ENCODE peak calls at places on chromosomes 3 and 15, in six cellular contexts. X, Y, O, A, N and M are unnamed samples.
A peak's percentile ranks its signal among the peaks of the same experiment; 100 is the strongest.

GRCh38 chr3:23916152-23916885 is 471 bp downstream of the NKIRAS1 start:
- DNase-seq in X (no peak), Y (no peak), O (no peak), A (no peak), N (no peak), M (no peak)

GRCh38 chr15:65249641-65250040 is 37.0 kb downstream of the PARP16 start:
- DNase-seq in X (no peak), Y (no peak), O (peak; percentile 15), A (no peak), N (no peak), M (no peak)

GRCh38 chr3:104990758-104991157 is 376.0 kb upstream of the ALCAM start:
- DNase-seq in X (no peak), Y (no peak), O (no peak), A (no peak), N (no peak), M (no peak)

GRCh38 chr3:54215521-54215920 is 93.2 kb downstream of the CACNA2D3 start:
- DNase-seq in X (no peak), Y (no peak), O (no peak), A (no peak), N (no peak), M (no peak)

GRCh38 chr3:63349583-63350177 is 71.6 kb downstream of the SYNPR start:
- DNase-seq in X (no peak), Y (peak; percentile 77), O (peak; percentile 61), A (peak; percentile 80), N (peak; percentile 24), M (peak; percentile 51)

GRCh38 chr3:30496496-30496966 is 109.9 kb upstream of the TGFBR2 start:
- DNase-seq in X (no peak), Y (peak; percentile 79), O (peak; percentile 22), A (peak; percentile 53), N (no peak), M (peak; percentile 56)

GRCh38 chr3:44117239-44117638 is 124.4 kb upstream of the TOPAZ1 start:
- DNase-seq in X (no peak), Y (no peak), O (no peak), A (no peak), N (no peak), M (no peak)

GRCh38 chr3:77500711-77501110 is 460.8 kb downstream of the ROBO2 start:
- DNase-seq in X (no peak), Y (no peak), O (no peak), A (no peak), N (no peak), M (no peak)

GRCh38 chr3:57696861-57697321 is 4.0 kb upstream of the DENND6A start:
- DNase-seq in X (no peak), Y (no peak), O (peak; percentile 99), A (peak; percentile 4), N (no peak), M (no peak)

GRCh38 chr3:64686446-64686908 is 1.3 kb downstream of the ADAMTS9 start:
- DNase-seq in X (peak; percentile 72), Y (no peak), O (peak; percentile 54), A (no peak), N (no peak), M (no peak)

GRCh38 chr3:181727122-181728036 is 15.7 kb downstream of the SOX2 start:
- DNase-seq in X (no peak), Y (no peak), O (peak; percentile 26), A (peak; percentile 6), N (no peak), M (no peak)

GRCh38 chr15:57421540-57421939 is 45.2 kb downstream of the CGNL1 start:
- DNase-seq in X (no peak), Y (no peak), O (no peak), A (no peak), N (no peak), M (no peak)

GRCh38 chr3:132083159-132083558 is 48.3 kb upstream of the CPNE4 start:
- DNase-seq in X (no peak), Y (no peak), O (no peak), A (no peak), N (no peak), M (no peak)

GRCh38 chr15:82231233-82231632 is 31.3 kb downstream of the EFL1 start:
- DNase-seq in X (no peak), Y (no peak), O (no peak), A (no peak), N (no peak), M (no peak)

GRCh38 chr15:46708226-46708625 is 1009.1 kb upstream of the SEMA6D start:
- DNase-seq in X (no peak), Y (peak; percentile 0), O (peak; percentile 30), A (no peak), N (no peak), M (no peak)

GRCh38 chr3:122088519-122088918 is 33.4 kb downstream of the CD86 start:
- DNase-seq in X (no peak), Y (no peak), O (no peak), A (no peak), N (no peak), M (no peak)

GRCh38 chr3:58085616-58086015 is 77.4 kb downstream of the FLNB start:
- DNase-seq in X (no peak), Y (no peak), O (no peak), A (no peak), N (no peak), M (no peak)

GRCh38 chr3:149657796-149658443 is at the start of gene WWTR1:
- DNase-seq in X (peak; percentile 93), Y (peak; percentile 95), O (peak; percentile 85), A (peak; percentile 96), N (peak; percentile 82), M (peak; percentile 90)

GRCh38 chr15:70672081-70672480 is 91.3 kb downstream of the UACA start:
- DNase-seq in X (no peak), Y (no peak), O (no peak), A (no peak), N (no peak), M (peak; percentile 39)

GRCh38 chr15:91469627-91470567 is 369.8 kb downstream of the SV2B start:
- DNase-seq in X (no peak), Y (no peak), O (no peak), A (no peak), N (no peak), M (no peak)

GRCh38 chr3:59074764-59075163 is 24.9 kb upstream of the CFAP20DC start:
- DNase-seq in X (no peak), Y (no peak), O (no peak), A (no peak), N (no peak), M (no peak)

GRCh38 chr3:194089357-194090177 is 46.4 kb upstream of the HES1 start:
- DNase-seq in X (peak; percentile 79), Y (peak; percentile 94), O (peak; percentile 100), A (peak; percentile 99), N (peak; percentile 98), M (peak; percentile 99)

GRCh38 chr3:45426161-45426560 is 37.8 kb downstream of the LARS2 start:
- DNase-seq in X (no peak), Y (no peak), O (peak; percentile 21), A (no peak), N (no peak), M (no peak)

GRCh38 chr3:12588039-12588673 is 31.3 kb downstream of the MKRN2 start:
- DNase-seq in X (no peak), Y (no peak), O (peak; percentile 72), A (peak; percentile 35), N (no peak), M (no peak)

GRCh38 chr15:91926871-91927270 is 73.4 kb downstream of the SLCO3A1 start:
- DNase-seq in X (no peak), Y (no peak), O (no peak), A (peak; percentile 70), N (no peak), M (no peak)

GRCh38 chr3:74861211-74861610 is 246.8 kb upstream of the CNTN3 start:
- DNase-seq in X (no peak), Y (no peak), O (no peak), A (no peak), N (no peak), M (no peak)

GRCh38 chr3:43932921-43933320 is 242.2 kb downstream of the ABHD5 start:
- DNase-seq in X (no peak), Y (peak; percentile 19), O (no peak), A (peak; percentile 57), N (no peak), M (peak; percentile 65)

DNA sequence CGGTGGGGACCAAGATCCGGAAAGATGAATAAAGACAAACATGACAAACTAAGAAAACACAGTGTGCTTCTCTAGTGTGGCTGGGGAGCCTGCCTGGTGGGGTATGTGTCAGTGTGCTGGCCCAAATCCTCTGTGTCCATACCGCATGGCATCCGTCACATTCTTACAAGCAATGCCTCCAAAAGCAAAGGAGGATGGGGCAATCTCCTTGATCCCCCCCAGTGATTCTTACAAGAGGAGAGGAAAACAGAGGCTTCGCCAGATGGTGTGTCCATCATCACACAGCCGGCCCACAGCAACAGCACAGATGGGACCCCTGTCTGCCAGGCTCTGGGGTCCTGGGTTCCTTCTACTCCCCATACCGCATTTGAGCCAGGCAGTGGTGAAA is 558 bp upstream of the IL17RC start:
- DNase-seq in X (no peak), Y (peak; percentile 43), O (peak; percentile 45), A (peak; percentile 42), N (no peak), M (no peak)
- H3K4me3 ChIP-seq in X (peak overlapping the region; percentile 26), Y (peak overlapping the region; percentile 59), O (no peak overlapping the region), A (peak overlapping the region; percentile 63), N (peak overlapping the region; percentile 50), M (peak overlapping the region; percentile 48)

GRCh38 chr15:33021806-33022389 is 172.6 kb downstream of the FMN1 start:
- DNase-seq in X (no peak), Y (peak; percentile 87), O (peak; percentile 69), A (peak; percentile 73), N (peak; percentile 47), M (peak; percentile 57)
- TF ChIP-seq CTCF in X (peak; percentile 66), Y (peak; percentile 59), O (peak; percentile 32), A (peak; percentile 73), N (peak; percentile 62), M (peak; percentile 62)

GRCh38 chr15:62163847-62164499 is 1.1 kb downstream of the C2CD4B start:
- DNase-seq in X (peak; percentile 69), Y (no peak), O (no peak), A (peak; percentile 30), N (no peak), M (no peak)

GRCh38 chr15:62163397-62163796 is 1.7 kb downstream of the C2CD4B start:
- DNase-seq in X (no peak), Y (no peak), O (no peak), A (no peak), N (no peak), M (no peak)

GRCh38 chr15:62164500-62165028 is 521 bp downstream of the C2CD4B start:
- DNase-seq in X (peak; percentile 65), Y (no peak), O (no peak), A (peak; percentile 47), N (no peak), M (no peak)

GRCh38 chr15:62165793-62166380 is 802 bp upstream of the C2CD4B start:
- DNase-seq in X (no peak), Y (no peak), O (no peak), A (peak; percentile 58), N (no peak), M (no peak)

GRCh38 chr15:62165029-62165792 is at the start of gene C2CD4B:
- DNase-seq in X (peak; percentile 86), Y (no peak), O (no peak), A (peak; percentile 80), N (no peak), M (no peak)
- H3K4me3 ChIP-seq in X (peak within 1 kb of the TSS; percentile 49), Y (no peak within 1 kb of the TSS), O (peak within 1 kb of the TSS; percentile 24), A (peak within 1 kb of the TSS; percentile 62), N (no peak within 1 kb of the TSS), M (peak within 1 kb of the TSS; percentile 20)

DNA sequence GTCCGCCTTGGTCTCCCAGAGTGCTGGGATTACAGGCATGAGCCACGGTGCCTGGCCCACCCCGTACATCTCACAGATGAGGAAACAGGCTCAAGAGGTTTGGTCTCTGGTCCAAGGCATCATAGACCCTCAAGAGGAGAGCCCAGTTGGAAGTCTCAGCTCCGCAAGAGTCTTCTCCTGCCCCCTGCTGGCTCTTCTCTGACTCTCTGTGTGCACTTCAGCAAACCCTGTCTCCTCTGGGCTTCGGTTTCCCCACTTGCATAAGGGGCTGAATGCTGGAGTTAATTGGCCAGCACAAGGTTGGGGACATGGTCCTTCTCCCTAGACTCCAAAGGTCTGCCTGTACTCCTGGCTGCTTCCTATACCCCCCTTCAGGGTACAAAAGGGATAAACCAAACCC is 3.9 kb downstream of the MST1R start:
- DNase-seq in X (no peak), Y (peak; percentile 5), O (no peak), A (peak; percentile 34), N (no peak), M (no peak)
- TF ChIP-seq CTCF in X (peak; percentile 42), Y (peak; percentile 6), O (peak; percentile 9), A (peak; percentile 32), N (peak; percentile 46), M (no peak)